ENCODE peak calls at places on chromosomes 16 and 17, in six cellular contexts. E is WTC11, O is foreskin keratinocyte, Z is fibroblast of pulmonary artery, U is mammary epithelial cell, F is AG04449. G is an unnamed sample.

GRCh38 chr17:16250635-16251034 is 33.6 kb downstream of the PIGL start:
- DNase-seq in E (no peak), O (no peak), Z (peak), U (peak), F (peak), G (no peak)

GRCh38 chr17:4711671-4712111 is 1.3 kb downstream of the ARRB2 start:
- DNase-seq in E (no peak), O (no peak), Z (no peak), U (no peak), F (no peak), G (no peak)

GRCh38 chr17:1736348-1737281 is 6.1 kb upstream of the SERPINF2 start:
- DNase-seq in E (no peak), O (no peak), Z (peak), U (peak), F (peak), G (no peak)

GRCh38 chr17:82551779-82552457 is 32.4 kb downstream of the FOXK2 start:
- DNase-seq in E (peak), O (no peak), Z (peak), U (peak), F (no peak), G (peak)

GRCh38 chr17:42227849-42228696 is 33.8 kb upstream of the GHDC start:
- DNase-seq in E (no peak), O (no peak), Z (peak), U (no peak), F (no peak), G (no peak)

GRCh38 chr17:81002013-81002384 is 10.4 kb downstream of the CHMP6 start:
- DNase-seq in E (no peak), O (no peak), Z (no peak), U (no peak), F (no peak), G (no peak)

GRCh38 chr17:27793168-27793905 is 7.0 kb downstream of the NOS2 start:
- DNase-seq in E (peak), O (no peak), Z (no peak), U (peak), F (no peak), G (no peak)

GRCh38 chr17:409848-410673 is 57.5 kb upstream of the RPH3AL start:
- DNase-seq in E (peak), O (peak), Z (peak), U (peak), F (peak), G (peak)

GRCh38 chr17:3626831-3627565 is 9.1 kb downstream of the SHPK start:
- DNase-seq in E (no peak), O (no peak), Z (no peak), U (peak), F (no peak), G (no peak)

GRCh38 chr17:46108550-46109110 is 84.6 kb downstream of the KANSL1 start:
- DNase-seq in E (no peak), O (no peak), Z (no peak), U (no peak), F (no peak), G (no peak)

GRCh38 chr17:43645765-43646481 is 15.8 kb downstream of the MEOX1 start:
- DNase-seq in E (peak), O (no peak), Z (peak), U (no peak), F (no peak), G (no peak)

GRCh38 chr17:82380860-82381702 is 9.5 kb downstream of the UTS2R start:
- DNase-seq in E (no peak), O (no peak), Z (peak), U (peak), F (no peak), G (no peak)

GRCh38 chr16:26981266-26981938 is 85.3 kb upstream of the C16orf82 start:
- DNase-seq in E (no peak), O (no peak), Z (peak), U (no peak), F (no peak), G (peak)

GRCh38 chr16:901715-902601 is 68.8 kb downstream of the LMF1 start:
- DNase-seq in E (no peak), O (no peak), Z (no peak), U (no peak), F (no peak), G (no peak)

GRCh38 chr16:57640185-57640584 is 11.8 kb downstream of the ADGRG1 start:
- DNase-seq in E (no peak), O (no peak), Z (no peak), U (no peak), F (no peak), G (no peak)

GRCh38 chr16:67302882-67303434 is 23.6 kb downstream of the KCTD19 start:
- DNase-seq in E (no peak), O (no peak), Z (no peak), U (no peak), F (no peak), G (no peak)

GRCh38 chr17:50173335-50173941 is 7.6 kb downstream of the SGCA start:
- DNase-seq in E (no peak), O (no peak), Z (peak), U (peak), F (no peak), G (peak)

GRCh38 chr16:9091867-9092281 is 430 bp downstream of the HAPSTR1 start:
- DNase-seq in E (peak), O (no peak), Z (peak), U (peak), F (no peak), G (no peak)

GRCh38 chr17:50675190-50675589 is 32.5 kb downstream of the ANKRD40 start:
- DNase-seq in E (no peak), O (no peak), Z (no peak), U (no peak), F (no peak), G (no peak)

GRCh38 chr16:87393680-87394055 is 1.5 kb downstream of the MAP1LC3B start:
- DNase-seq in E (no peak), O (no peak), Z (no peak), U (no peak), F (no peak), G (no peak)

GRCh38 chr17:8283356-8283755 is 5.1 kb upstream of the RANGRF start:
- DNase-seq in E (no peak), O (no peak), Z (no peak), U (no peak), F (no peak), G (no peak)

GRCh38 chr16:79045191-79045590 is 555.3 kb downstream of the MAF start:
- DNase-seq in E (no peak), O (no peak), Z (no peak), U (no peak), F (no peak), G (no peak)

GRCh38 chr16:73480381-73480780 is 432.5 kb upstream of the ZFHX3 start:
- DNase-seq in E (no peak), O (no peak), Z (no peak), U (no peak), F (no peak), G (no peak)

GRCh38 chr16:25155553-25156460 is 44.3 kb downstream of the LCMT1 start:
- DNase-seq in E (no peak), O (no peak), Z (no peak), U (peak), F (no peak), G (no peak)

GRCh38 chr16:77211880-77212735 is 12.9 kb downstream of the SYCE1L start:
- DNase-seq in E (peak), O (no peak), Z (peak), U (peak), F (no peak), G (no peak)

GRCh38 chr16:4847774-4848587 is 700 bp downstream of the UBN1 start:
- DNase-seq in E (peak), O (no peak), Z (peak), U (peak), F (no peak), G (peak)

GRCh38 chr16:14194706-14195105 is 123.6 kb downstream of the MRTFB start:
- DNase-seq in E (no peak), O (no peak), Z (no peak), U (no peak), F (no peak), G (no peak)

GRCh38 chr17:50316016-50316587 is 29.8 kb upstream of the XYLT2 start:
- DNase-seq in E (no peak), O (no peak), Z (no peak), U (peak), F (no peak), G (no peak)

GRCh38 chr16:69606985-69607384 is 41.2 kb downstream of the NFAT5 start:
- DNase-seq in E (no peak), O (no peak), Z (no peak), U (no peak), F (no peak), G (no peak)

GRCh38 chr16:26365555-26365954 is 673.8 kb downstream of the HS3ST4 start:
- DNase-seq in E (no peak), O (no peak), Z (no peak), U (no peak), F (no peak), G (no peak)

GRCh38 chr16:79618712-79619050 is 18.1 kb upstream of the MAF start:
- DNase-seq in E (no peak), O (no peak), Z (no peak), U (no peak), F (no peak), G (no peak)

GRCh38 chr17:82497483-82498405 is 21.8 kb upstream of the FOXK2 start:
- DNase-seq in E (peak), O (no peak), Z (peak), U (peak), F (no peak), G (no peak)

DNA sequence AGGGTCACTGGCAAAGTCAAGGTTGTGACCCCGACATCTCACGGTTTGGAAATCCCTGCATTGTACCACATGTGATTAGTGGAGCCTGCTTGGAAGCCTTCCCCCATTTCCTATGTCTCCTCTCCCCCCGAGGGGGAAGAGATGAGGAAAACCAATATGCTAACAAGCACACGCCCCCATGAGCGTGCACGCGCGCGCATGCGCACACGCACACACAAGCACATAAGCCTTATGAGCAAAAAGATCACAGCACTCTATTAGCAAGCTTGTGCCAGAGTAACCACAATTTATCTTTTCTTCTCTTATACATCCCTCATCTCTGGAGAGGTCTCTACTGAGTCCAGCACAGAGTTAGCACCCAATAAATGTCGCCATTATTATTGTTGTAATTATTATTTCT is 31.8 kb upstream of the MMP2 start:
- DNase-seq in E (no peak), O (no peak), Z (no peak), U (no peak), F (no peak), G (no peak)
- TF ChIP-seq CTCF in E (no peak), O (no peak), Z (no peak), U (no peak), F (no peak), G (no peak)

DNA sequence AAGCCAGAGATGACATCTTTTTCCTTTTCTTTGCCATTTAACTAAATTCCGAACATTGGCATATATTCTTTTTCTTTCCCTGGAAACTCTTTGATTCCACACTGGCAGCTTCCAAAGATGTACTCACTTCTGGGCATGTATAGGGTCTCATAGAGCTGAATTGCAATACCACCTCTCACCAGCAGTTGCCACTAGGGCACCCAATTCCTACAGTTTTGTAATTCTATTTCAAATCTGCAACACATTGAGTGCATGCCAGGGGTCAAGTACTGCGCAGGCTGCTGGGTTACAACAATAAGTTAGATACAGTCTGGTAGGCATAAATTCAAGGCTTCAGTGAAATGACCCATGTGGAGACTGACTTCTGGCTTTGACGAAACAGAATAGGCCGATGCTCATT is 208.8 kb upstream of the NLRP1 start:
- DNase-seq in E (no peak), O (no peak), Z (no peak), U (no peak), F (no peak), G (no peak)
- TF ChIP-seq CTCF in E (peak), O (peak), Z (peak), U (peak), F (no peak), G (peak)

DNA sequence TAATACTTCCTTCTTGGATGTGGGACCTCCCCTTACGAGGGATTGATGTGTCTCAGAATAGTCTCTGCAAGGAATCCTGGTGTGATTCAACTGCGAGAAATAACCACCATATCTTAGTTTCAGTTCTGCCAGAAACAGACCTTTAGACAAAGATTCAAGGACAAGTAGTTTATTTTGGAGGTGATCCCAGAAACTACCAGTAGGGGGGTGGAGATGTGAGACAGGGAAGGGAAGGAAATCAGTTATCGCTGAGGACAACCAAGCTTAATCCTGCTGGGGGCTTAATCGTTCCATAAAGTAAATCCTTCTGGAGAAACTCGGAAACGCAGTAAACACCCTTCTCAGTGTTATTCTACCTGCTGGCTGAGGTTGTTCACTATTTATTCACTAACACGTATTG is 5.0 kb upstream of the SDR42E1 start:
- DNase-seq in E (no peak), O (no peak), Z (peak), U (peak), F (no peak), G (peak)
- TF ChIP-seq CTCF in E (peak), O (peak), Z (peak), U (peak), F (no peak), G (peak)

GRCh38 chr16:55257971-55258613 is 65.9 kb upstream of the IRX6 start:
- DNase-seq in E (peak), O (no peak), Z (peak), U (peak), F (no peak), G (peak)
- TF ChIP-seq CTCF in E (peak), O (peak), Z (peak), U (peak), F (peak), G (peak)

DNA sequence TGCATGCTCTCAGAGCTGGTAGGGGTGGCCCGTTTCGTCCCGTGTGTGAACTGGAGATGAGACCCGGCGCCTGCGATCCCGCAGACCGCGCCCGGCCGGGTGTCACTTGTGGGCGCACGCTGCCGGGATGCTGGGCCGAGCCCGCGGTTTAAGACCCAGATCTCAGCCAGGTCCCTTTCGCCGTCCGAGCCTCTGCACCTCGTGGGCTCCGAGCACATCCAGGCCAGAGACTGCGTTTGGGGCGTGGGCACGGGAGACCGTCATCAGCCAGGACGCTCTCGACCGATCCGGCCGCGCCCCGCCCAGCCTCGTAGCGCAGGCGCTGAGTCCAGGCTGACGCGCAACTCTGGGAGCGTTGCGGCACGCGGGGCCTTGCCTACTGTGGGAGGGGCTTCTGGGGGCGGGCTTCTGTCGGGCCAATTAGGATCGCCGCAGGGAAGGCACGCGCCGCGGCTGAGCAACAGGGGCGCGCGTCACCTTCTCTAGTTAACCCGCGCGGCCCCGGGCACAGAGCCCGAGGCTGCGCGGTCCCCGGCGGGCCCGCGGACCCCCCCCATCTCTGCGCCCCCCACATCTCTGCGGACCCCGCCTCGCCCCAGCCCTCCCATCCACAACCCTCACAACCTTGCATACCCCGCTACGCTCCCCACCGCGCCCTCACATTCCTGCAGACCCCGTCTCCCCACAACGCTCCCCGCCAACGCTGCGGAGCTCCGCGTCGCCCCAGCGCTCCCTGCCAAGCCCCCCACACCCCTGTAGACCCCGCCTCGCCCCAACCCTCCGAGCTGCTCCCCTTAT is 687 bp upstream of the CEMP1 start:
- DNase-seq in E (peak), O (peak), Z (peak), U (peak), F (peak), G (peak)
- TF ChIP-seq CTCF in E (no peak), O (no peak), Z (no peak), U (no peak), F (no peak), G (no peak)

DNA sequence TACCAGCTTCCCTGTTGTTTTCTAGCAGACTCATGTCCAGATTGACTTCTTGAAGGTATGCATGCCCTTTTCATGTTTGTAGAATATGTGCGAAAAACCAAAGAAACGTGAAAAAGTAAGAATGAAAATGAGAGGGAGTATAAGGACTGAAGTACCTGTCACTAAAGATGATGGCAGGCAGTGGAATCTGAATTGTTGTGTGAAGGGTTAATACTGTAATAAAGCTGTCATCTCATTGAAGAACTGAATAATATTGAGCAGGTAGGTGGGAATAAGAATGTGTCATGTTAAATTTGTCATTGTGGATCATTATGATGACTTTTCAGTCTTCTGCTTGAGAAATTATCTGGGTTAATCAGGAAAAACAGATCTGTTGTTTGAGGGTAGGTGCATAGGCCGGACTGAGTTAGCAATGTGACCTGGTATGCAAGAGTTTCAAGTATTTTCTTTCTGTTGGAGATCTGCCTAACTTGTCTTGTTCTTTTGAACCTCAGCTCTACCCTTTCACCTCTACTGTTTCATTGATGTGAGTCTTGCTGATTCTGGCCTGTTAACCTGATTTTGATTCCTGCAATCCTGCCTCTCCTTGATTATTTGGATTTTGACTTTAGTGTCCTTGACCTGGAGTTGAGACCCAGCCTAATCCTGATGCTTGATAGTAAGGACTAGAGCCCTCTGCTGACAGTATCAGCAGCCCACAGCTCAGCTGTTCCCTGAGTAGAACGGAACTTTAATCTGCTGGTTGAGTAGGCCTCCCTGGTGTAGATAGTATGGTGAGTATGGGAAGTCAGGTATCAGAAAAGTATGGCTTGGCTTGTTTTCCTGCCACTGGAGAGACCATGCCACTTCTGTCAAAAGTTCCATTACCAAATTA is 64.6 kb downstream of the MAP2K4 start:
- DNase-seq in E (no peak), O (no peak), Z (no peak), U (no peak), F (no peak), G (no peak)
- TF ChIP-seq CTCF in E (no peak), O (peak), Z (no peak), U (no peak), F (no peak), G (no peak)

DNA sequence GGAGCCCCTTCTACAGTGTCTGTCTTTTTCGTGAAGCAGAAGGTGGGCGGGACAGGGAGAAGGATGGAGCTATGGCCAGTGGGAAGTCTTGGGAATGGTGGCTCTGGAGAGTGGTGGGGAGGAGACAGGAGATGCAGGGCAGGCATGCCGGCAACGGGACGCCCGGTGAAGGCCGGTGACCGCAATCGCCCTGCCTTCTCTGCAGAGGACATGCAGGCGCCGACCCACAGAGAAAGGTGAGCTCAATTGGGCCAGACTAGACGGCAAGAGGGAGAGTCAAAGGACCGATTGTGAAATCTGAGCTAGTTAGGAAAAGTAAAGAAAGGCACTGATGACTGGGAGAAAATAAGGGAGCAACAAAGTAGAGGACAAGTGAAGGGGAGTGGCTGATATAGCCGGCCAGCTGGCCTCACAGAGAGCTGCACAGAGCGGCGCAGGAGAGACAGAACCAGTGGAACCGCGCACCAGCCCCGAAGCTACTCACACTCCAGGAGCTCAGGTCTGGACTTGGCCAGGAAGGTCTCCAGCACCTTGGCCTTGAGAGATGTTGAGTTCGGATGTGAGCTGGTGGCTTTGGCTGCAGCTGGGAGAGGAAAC is 18.9 kb downstream of the TRIM25 start:
- DNase-seq in E (no peak), O (no peak), Z (no peak), U (no peak), F (no peak), G (no peak)
- TF ChIP-seq CTCF in E (no peak), O (no peak), Z (no peak), U (no peak), F (no peak), G (no peak)